ENCODE peak calls at places on chromosomes 3 and 15, in four cellular contexts. One of them, this sample, is unnamed.

GRCh38 chr3:115512565-115513410 is 110.5 kb upstream of the GAP43 start:
- DNase-seq in NCI-H2081 treated with DMSO at 0.1 percent for 48 hours: no peak
- DNase-seq in breast epithelium: no peak
- DNase-seq in HuH-7.5: no peak
- DNase-seq in this sample: peak

GRCh38 chr15:92495468-92495867 is 101.8 kb downstream of the ST8SIA2 start:
- DNase-seq in breast epithelium: no peak
- DNase-seq in HuH-7.5: no peak
- DNase-seq in NCI-H2081 treated with DMSO at 0.1 percent for 48 hours: no peak
- DNase-seq in this sample: no peak

GRCh38 chr3:72015463-72015862 is 230.5 kb upstream of the PROK2 start:
- DNase-seq in HuH-7.5: no peak
- DNase-seq in NCI-H2081 treated with DMSO at 0.1 percent for 48 hours: no peak
- DNase-seq in breast epithelium: no peak
- DNase-seq in this sample: no peak

GRCh38 chr15:80902298-80902801 is 87.3 kb downstream of the MESD start:
- DNase-seq in HuH-7.5: no peak
- DNase-seq in breast epithelium: no peak
- DNase-seq in NCI-H2081 treated with DMSO at 0.1 percent for 48 hours: no peak
- DNase-seq in this sample: no peak

GRCh38 chr3:31106204-31106603 is 211.7 kb upstream of the GADL1 start:
- DNase-seq in breast epithelium: peak
- DNase-seq in NCI-H2081 treated with DMSO at 0.1 percent for 48 hours: no peak
- DNase-seq in HuH-7.5: no peak
- DNase-seq in this sample: no peak

GRCh38 chr15:52622791-52623190 is 54.0 kb upstream of the ARPP19 start:
- DNase-seq in NCI-H2081 treated with DMSO at 0.1 percent for 48 hours: no peak
- DNase-seq in HuH-7.5: no peak
- DNase-seq in breast epithelium: no peak
- DNase-seq in this sample: no peak

GRCh38 chr3:113287111-113287817 is 75.9 kb downstream of the BOC start:
- DNase-seq in HuH-7.5: no peak
- DNase-seq in NCI-H2081 treated with DMSO at 0.1 percent for 48 hours: no peak
- DNase-seq in breast epithelium: no peak
- DNase-seq in this sample: no peak

GRCh38 chr3:137105277-137105977 is 147.6 kb downstream of the IL20RB start:
- DNase-seq in NCI-H2081 treated with DMSO at 0.1 percent for 48 hours: peak
- DNase-seq in HuH-7.5: peak
- DNase-seq in breast epithelium: no peak
- DNase-seq in this sample: peak

GRCh38 chr15:51751687-51752683 is 588 bp downstream of the TMOD2 start:
- DNase-seq in NCI-H2081 treated with DMSO at 0.1 percent for 48 hours: no peak
- DNase-seq in breast epithelium: no peak
- DNase-seq in HuH-7.5: peak
- DNase-seq in this sample: no peak